ENCODE peak calls at places on chromosomes 6 and 20, in four cellular contexts. N, I, E and P are unnamed samples.

GRCh38 chr6:72950114-72950860 is 275.0 kb downstream of the KHDC1L start:
- DNase-seq in I (no peak), N (no peak), E (no peak), P (peak)

GRCh38 chr20:9270831-9271230 is 201.9 kb downstream of the PLCB4 start:
- DNase-seq in E (no peak), I (no peak), N (no peak), P (peak)

GRCh38 chr20:63380346-63380870 is 19.3 kb upstream of the CHRNA4 start:
- DNase-seq in I (no peak), N (no peak), E (no peak), P (no peak)

GRCh38 chr20:2602746-2603145 is 49.7 kb upstream of the NOP56 start:
- DNase-seq in N (no peak), E (no peak), I (no peak), P (no peak)

GRCh38 chr20:9160760-9161159 is 91.9 kb downstream of the PLCB4 start:
- DNase-seq in E (no peak), I (no peak), N (no peak), P (peak)

GRCh38 chr6:166257911-166258318 is 50.3 kb downstream of the PRR18 start:
- DNase-seq in N (no peak), I (no peak), E (no peak), P (no peak)

GRCh38 chr6:159969204-159969912 is 476 bp downstream of the IGF2R start:
- DNase-seq in I (no peak), E (peak), N (peak), P (peak)

GRCh38 chr6:108915258-108915657 is 67.0 kb downstream of the ARMC2 start:
- DNase-seq in E (no peak), N (no peak), I (no peak), P (no peak)

GRCh38 chr6:46863791-46864190 is 57.9 kb downstream of the ADGRF5 start:
- DNase-seq in I (no peak), N (no peak), E (no peak), P (no peak)

GRCh38 chr20:5719861-5720401 is 30.3 kb upstream of the SHLD1 start:
- DNase-seq in E (no peak), I (no peak), N (no peak), P (no peak)

GRCh38 chr6:101417899-101418298 is 24.4 kb downstream of the GRIK2 start:
- DNase-seq in E (no peak), N (no peak), I (no peak), P (no peak)

GRCh38 chr6:143680157-143680556 is 2.4 kb downstream of the PHACTR2 start:
- DNase-seq in N (no peak), I (no peak), E (no peak), P (no peak)

GRCh38 chr6:20366082-20366834 is 35.4 kb upstream of the E2F3 start:
- DNase-seq in E (no peak), I (no peak), N (no peak), P (no peak)

GRCh38 chr6:49463612-49463967 is 420 bp downstream of the CENPQ start:
- DNase-seq in I (no peak), E (no peak), N (no peak), P (no peak)

GRCh38 chr6:126620747-126621146 is 280.8 kb downstream of the CENPW start:
- DNase-seq in E (no peak), N (no peak), I (no peak), P (no peak)

GRCh38 chr6:124530926-124531325 is 431.3 kb upstream of the RNF217 start:
- DNase-seq in N (no peak), I (no peak), E (no peak), P (no peak)

GRCh38 chr6:144434308-144434990 is 149.3 kb downstream of the UTRN start:
- DNase-seq in N (no peak), E (no peak), I (no peak), P (no peak)

GRCh38 chr20:20010639-20011500 is 6.3 kb upstream of the NAA20 start:
- DNase-seq in N (no peak), E (no peak), I (no peak), P (peak)

GRCh38 chr20:32762754-32763201 is 593 bp downstream of the DNMT3B start:
- DNase-seq in N (peak), E (peak), I (no peak), P (no peak)

GRCh38 chr6:152004896-152005295 is 197.4 kb downstream of the ESR1 start:
- DNase-seq in N (no peak), I (no peak), E (no peak), P (no peak)

GRCh38 chr20:62898970-62899632 is 27.2 kb downstream of the DIDO1 start:
- DNase-seq in N (no peak), I (no peak), E (no peak), P (no peak)

GRCh38 chr20:49603209-49603627 is 35.3 kb upstream of the PTGIS start:
- DNase-seq in I (no peak), E (peak), N (peak), P (peak)

GRCh38 chr20:32224463-32224862 is 16.8 kb downstream of the POFUT1 start:
- DNase-seq in I (no peak), N (no peak), E (no peak), P (no peak)

GRCh38 chr6:104525677-104526322 is 333.9 kb downstream of the HACE1 start:
- DNase-seq in I (peak), N (peak), E (peak), P (peak)

GRCh38 chr6:135722679-135723078 is 128.8 kb upstream of the PDE7B start:
- DNase-seq in E (no peak), N (no peak), I (no peak), P (peak)

GRCh38 chr20:5557123-5557522 is 193.1 kb upstream of the SHLD1 start:
- DNase-seq in I (peak), E (peak), N (peak), P (peak)

GRCh38 chr20:57266251-57267157 is at the start of gene BMP7:
- DNase-seq in I (peak), N (peak), E (peak), P (peak)

GRCh38 chr20:36591854-36592641 is 13.5 kb upstream of the RAB5IF start:
- DNase-seq in I (peak), E (peak), N (peak), P (peak)

GRCh38 chr6:36692220-36692619 is 5.4 kb upstream of the RAB44 start:
- DNase-seq in N (no peak), E (no peak), I (no peak), P (no peak)
- H3K27ac ChIP-seq in N (no peak), E (no peak), I (no peak), P (no peak)

DNA sequence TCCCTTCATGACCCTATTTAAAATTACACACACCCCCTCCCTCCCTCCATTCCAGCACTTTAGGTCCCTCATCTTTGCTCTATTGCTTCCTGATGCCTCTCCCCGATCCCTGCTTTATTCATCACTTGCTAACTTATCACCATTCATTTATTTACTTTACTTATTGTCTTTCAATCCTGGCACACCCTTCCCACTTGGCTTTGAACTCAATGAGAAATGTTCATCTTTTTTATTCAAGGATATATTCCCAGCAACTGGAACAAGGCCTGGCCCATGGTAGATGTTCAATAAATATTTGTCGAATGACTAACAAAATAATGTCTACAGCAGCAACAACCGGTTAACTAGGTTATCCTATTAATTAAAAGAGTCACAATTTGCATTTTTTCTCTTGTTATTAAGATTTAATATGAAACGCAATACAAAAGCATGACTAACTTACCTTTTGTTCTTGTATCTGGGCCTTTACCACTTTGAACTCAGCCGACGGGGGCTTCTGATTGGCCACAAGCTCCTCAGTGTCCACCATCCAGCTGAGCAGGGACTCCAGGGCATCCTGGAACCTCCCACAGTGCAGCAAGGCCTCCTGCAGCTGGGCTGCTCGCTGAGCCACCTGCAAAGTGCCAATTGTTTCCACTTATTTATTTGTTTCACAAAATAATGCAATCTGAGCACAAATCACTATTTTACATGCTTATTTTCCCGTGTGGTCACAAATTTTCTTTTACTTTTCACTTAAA is 107.8 kb downstream of the DST start:
- DNase-seq in I (no peak), E (no peak), N (no peak), P (no peak)
- H3K27ac ChIP-seq in I (no peak), E (no peak), N (no peak), P (no peak)

GRCh38 chr6:167948716-167949115 is 48.8 kb upstream of the KIF25 start:
- DNase-seq in E (no peak), N (no peak), I (no peak), P (no peak)
- H3K27ac ChIP-seq in E (no peak), N (no peak), I (no peak), P (peak)

DNA sequence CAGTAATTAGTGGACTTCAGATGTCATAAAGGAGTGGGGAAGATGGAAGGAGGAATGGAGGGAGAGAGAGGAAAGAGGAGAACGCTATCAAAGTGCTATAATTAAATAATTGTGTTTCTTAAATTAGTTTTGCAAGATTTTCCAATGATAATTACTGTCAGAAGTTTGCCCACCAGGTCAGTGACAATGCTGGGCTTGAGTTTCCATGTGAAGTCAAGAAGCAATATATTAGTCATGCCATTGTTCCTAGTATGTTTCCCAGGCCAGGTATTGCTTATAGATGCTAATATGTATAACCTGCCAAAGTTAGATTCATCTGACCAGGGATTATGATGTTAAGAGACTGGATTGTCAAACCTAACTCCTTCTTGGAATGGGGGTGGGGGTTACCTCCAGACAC is 131.9 kb downstream of the GJA10 start:
- DNase-seq in I (no peak), N (no peak), E (no peak), P (no peak)
- H3K27ac ChIP-seq in I (no peak), N (peak), E (no peak), P (no peak)

GRCh38 chr6:88566746-88567534 is 396.5 kb downstream of the RNGTT start:
- DNase-seq in N (peak), E (no peak), I (no peak), P (no peak)
- H3K27ac ChIP-seq in N (no peak), E (no peak), I (no peak), P (no peak)

GRCh38 chr6:154440022-154440421 is 70.5 kb downstream of the CNKSR3 start:
- DNase-seq in I (no peak), N (no peak), E (no peak), P (no peak)

GRCh38 chr6:154445417-154445816 is 65.1 kb downstream of the CNKSR3 start:
- DNase-seq in N (no peak), E (no peak), I (no peak), P (no peak)

GRCh38 chr6:154438882-154439281 is 71.6 kb downstream of the CNKSR3 start:
- DNase-seq in E (no peak), I (no peak), N (no peak), P (no peak)

GRCh38 chr6:154441995-154442310 is 68.5 kb downstream of the CNKSR3 start:
- DNase-seq in I (no peak), N (no peak), E (no peak), P (no peak)

GRCh38 chr6:154440422-154441043 is 70.0 kb downstream of the CNKSR3 start:
- DNase-seq in I (no peak), N (no peak), E (no peak), P (no peak)
- H3K27ac ChIP-seq in I (no peak), N (no peak), E (no peak), P (no peak)

GRCh38 chr20:44552950-44553908 is 29.1 kb upstream of the PKIG start:
- DNase-seq in N (no peak), I (no peak), E (no peak), P (peak)
- H3K27ac ChIP-seq in N (peak), I (no peak), E (no peak), P (no peak)

GRCh38 chr6:33841070-33841469 is 37.3 kb upstream of the MLN start:
- DNase-seq in E (no peak), I (no peak), N (no peak), P (no peak)
- H3K27ac ChIP-seq in E (peak), I (no peak), N (peak), P (no peak)